ENCODE peak calls at places on chromosomes 2 and 18, in eight cellular contexts. M is tibial artery, V is HFF-Myc, G is ovary, K is brain microvascular endothelial cell, D is epithelial cell of esophagus, T is GM23338, C is A549. H is an unnamed sample.

GRCh38 chr2:12424219-12424618 is 292.5 kb upstream of the TRIB2 start:
- DNase-seq in V (no peak), T (no peak), G (no peak), C (no peak), M (no peak), D (peak; percentile 31), K (no peak), H (no peak)

GRCh38 chr2:217102941-217103340 is 243.1 kb upstream of the TNP1 start:
- DNase-seq in M (no peak), T (no peak), V (no peak), C (no peak), D (no peak), G (no peak), K (no peak), H (no peak)

GRCh38 chr2:207112397-207112796 is 53.4 kb downstream of the KLF7 start:
- DNase-seq in D (no peak), K (no peak), V (no peak), C (no peak), T (no peak), G (no peak), M (no peak), H (no peak)

GRCh38 chr2:33729353-33729752 is 130.3 kb upstream of the FAM98A start:
- DNase-seq in G (no peak), C (no peak), T (no peak), V (no peak), M (no peak), D (no peak), K (no peak), H (no peak)

GRCh38 chr2:239499989-239500914 is 99.4 kb upstream of the HDAC4 start:
- DNase-seq in G (no peak), C (no peak), M (peak; percentile 35), T (no peak), K (no peak), V (no peak), D (no peak), H (no peak)

GRCh38 chr2:191350826-191351225 is 105.6 kb downstream of the MYO1B start:
- DNase-seq in K (no peak), G (no peak), D (peak; percentile 30), V (no peak), C (no peak), M (no peak), T (no peak), H (no peak)

GRCh38 chr2:30264236-30264635 is 32.9 kb downstream of the LBH start:
- DNase-seq in M (no peak), D (no peak), T (no peak), G (no peak), C (no peak), K (no peak), V (no peak), H (no peak)

GRCh38 chr2:2846379-2847130 is 515.5 kb upstream of the MYT1L start:
- DNase-seq in T (no peak), C (no peak), G (no peak), K (no peak), V (no peak), D (peak; percentile 45), M (peak; percentile 39), H (no peak)

GRCh38 chr2:218448934-218449333 is 30.0 kb downstream of the VIL1 start:
- DNase-seq in V (peak; percentile 53), K (no peak), D (peak; percentile 54), M (no peak), T (no peak), C (peak; percentile 44), G (no peak), H (no peak)

GRCh38 chr2:111071480-111072143 is 49.1 kb upstream of the BCL2L11 start:
- DNase-seq in C (peak; percentile 8), T (no peak), V (peak; percentile 24), G (no peak), D (peak; percentile 60), K (peak; percentile 87), M (peak; percentile 43), H (no peak)

GRCh38 chr2:41832218-41832617 is 215.6 kb upstream of the PKDCC start:
- DNase-seq in G (no peak), C (no peak), V (no peak), K (no peak), T (no peak), D (no peak), M (no peak), H (no peak)

GRCh38 chr2:145960479-145961163 is 1440.7 kb upstream of the ZEB2 start:
- DNase-seq in M (no peak), C (no peak), G (no peak), T (no peak), D (no peak), V (no peak), K (no peak), H (no peak)

GRCh38 chr2:144607899-144608477 is 88.1 kb upstream of the ZEB2 start:
- DNase-seq in T (no peak), M (peak; percentile 49), D (no peak), K (peak; percentile 51), V (no peak), G (no peak), C (no peak), H (no peak)

GRCh38 chr2:196993617-196994016 is 67.1 kb upstream of the PGAP1 start:
- DNase-seq in C (no peak), M (no peak), G (no peak), V (no peak), K (no peak), D (no peak), T (no peak), H (no peak)
- H3K4me3 ChIP-seq in C (no peak overlapping the region), M (no peak overlapping the region), G (no peak overlapping the region), V (no peak overlapping the region), K (no peak overlapping the region), D (no peak overlapping the region), T (no peak overlapping the region), H (no peak overlapping the region)

GRCh38 chr2:101725515-101726192 is 28.1 kb downstream of the MAP4K4 start:
- DNase-seq in K (no peak), D (no peak), C (no peak), M (no peak), G (no peak), T (peak; percentile 79), V (no peak), H (no peak)
- TF ChIP-seq CTCF in K (peak; percentile 53), D (no peak), C (no peak), M (no peak), G (no peak), T (peak; percentile 56), V (no peak), H (peak; percentile 68)

DNA sequence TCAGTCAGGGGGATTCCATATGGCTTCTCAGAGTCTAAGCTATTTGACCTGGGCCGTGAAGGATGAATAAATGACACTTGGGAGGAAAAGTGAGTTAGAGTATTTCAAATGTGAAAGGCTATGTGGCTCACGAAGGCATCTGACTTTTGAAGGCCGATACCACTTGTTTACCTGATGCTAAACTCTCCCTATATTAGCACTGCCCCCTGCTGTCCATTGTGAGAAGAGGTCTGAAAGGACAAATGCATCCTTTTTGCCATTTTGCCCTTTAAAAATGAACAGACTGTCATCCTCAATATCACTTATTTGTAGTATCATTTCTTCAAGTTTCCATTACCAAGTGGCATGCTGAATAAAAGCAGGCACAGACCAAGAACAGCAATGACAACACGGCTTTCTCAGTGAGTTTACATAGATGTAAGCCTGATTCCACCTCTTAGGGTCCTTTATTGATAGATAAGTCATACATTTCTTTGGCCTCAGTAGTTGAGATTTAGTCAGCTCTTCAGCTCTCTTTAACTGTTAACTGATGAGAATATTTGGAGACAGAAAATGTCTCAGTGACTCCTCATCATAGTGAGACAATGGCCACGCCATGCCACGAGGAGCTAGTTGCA is 40.1 kb downstream of the DOCK10 start:
- DNase-seq in V (peak; percentile 48), G (peak; percentile 38), M (peak; percentile 41), D (peak; percentile 79), C (peak; percentile 10), K (peak; percentile 61), T (peak; percentile 91), H (no peak)
- H3K4me3 ChIP-seq in V (no peak overlapping the region), G (no peak overlapping the region), M (no peak overlapping the region), D (no peak overlapping the region), C (no peak overlapping the region), K (no peak overlapping the region), T (no peak overlapping the region), H (no peak overlapping the region)

GRCh38 chr18:45441110-45441842 is 174.0 kb upstream of the SLC14A2 start:
- DNase-seq in V (no peak), C (peak; percentile 4), M (no peak), D (peak; percentile 69), K (peak; percentile 2), T (peak; percentile 24), G (no peak), H (no peak)
- TF ChIP-seq CTCF in V (peak; percentile 36), C (peak; percentile 20), M (no peak), D (peak; percentile 44), K (peak; percentile 34), T (peak; percentile 47), G (no peak), H (no peak)

GRCh38 chr2:582792-583528 is 94.2 kb downstream of the TMEM18 start:
- DNase-seq in D (no peak), C (no peak), G (no peak), K (no peak), M (no peak), V (no peak), T (no peak), H (no peak)

GRCh38 chr2:587371-587960 is 89.7 kb downstream of the TMEM18 start:
- DNase-seq in G (no peak), V (no peak), M (no peak), T (no peak), C (no peak), D (no peak), K (no peak), H (no peak)

GRCh38 chr2:583666-584065 is 93.5 kb downstream of the TMEM18 start:
- DNase-seq in G (no peak), M (no peak), D (no peak), K (no peak), T (peak; percentile 43), C (no peak), V (no peak), H (no peak)

GRCh38 chr2:586518-587370 is 90.5 kb downstream of the TMEM18 start:
- DNase-seq in K (no peak), G (no peak), V (no peak), D (no peak), T (no peak), M (no peak), C (no peak), H (no peak)

DNA sequence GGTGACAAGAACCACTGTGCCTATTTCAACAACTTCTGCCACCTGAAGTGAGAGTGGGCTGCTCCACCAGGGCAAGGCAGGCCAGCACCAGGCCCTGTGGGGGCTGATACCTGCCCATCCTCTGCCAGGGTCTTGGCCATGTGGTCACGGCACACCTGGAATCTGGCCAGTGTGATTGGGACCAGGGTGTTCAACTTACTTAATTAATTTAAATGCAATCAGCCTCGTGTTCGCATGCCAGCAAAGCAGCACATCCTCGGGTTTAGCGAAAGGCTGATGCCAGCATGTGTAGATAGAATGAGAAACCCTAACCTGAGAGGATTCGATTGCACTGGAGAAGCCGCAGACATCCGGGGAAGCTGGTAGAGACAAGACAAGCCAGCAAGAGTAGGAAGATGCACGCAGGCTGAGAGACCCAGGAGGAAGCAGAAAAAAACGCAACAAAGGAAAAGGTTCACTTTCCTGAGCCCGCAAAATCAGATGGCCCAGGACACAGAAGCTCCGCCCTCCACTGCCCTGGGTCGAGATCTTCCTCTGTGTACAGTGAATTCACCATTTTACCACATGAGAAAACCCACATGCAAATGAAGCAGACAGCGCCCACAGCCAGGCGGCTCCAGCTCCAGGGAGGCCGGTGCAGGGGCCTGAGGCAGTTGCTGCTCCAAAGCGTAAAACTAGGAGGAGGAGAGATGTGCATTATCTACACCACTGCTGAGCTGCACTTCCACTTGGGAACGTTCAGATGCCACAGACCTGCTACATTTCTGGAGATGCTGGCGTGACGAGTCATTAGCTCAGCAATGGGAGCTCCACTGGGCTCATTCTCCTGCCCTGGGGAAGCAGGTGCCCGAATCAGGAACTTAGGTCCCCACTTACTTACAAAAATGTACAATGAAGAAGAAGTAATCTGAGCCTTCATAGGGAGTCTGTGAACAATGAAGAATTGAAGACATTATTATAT is 92.1 kb downstream of the TMEM18 start:
- DNase-seq in C (no peak), T (peak; percentile 9), V (no peak), K (no peak), M (no peak), D (no peak), G (no peak), H (no peak)
- H3K4me3 ChIP-seq in C (no peak overlapping the region), T (no peak overlapping the region), V (no peak overlapping the region), K (no peak overlapping the region), M (no peak overlapping the region), D (no peak overlapping the region), G (no peak overlapping the region), H (no peak overlapping the region)